ENCODE peak calls at places on chromosome 6, in eight cellular contexts. K, R, A, X, N, P, L and Z are unnamed samples.

GRCh38 chr6:57135885-57136284 is 36.2 kb upstream of the BAG2 start:
- DNase-seq in K (no peak), R (no peak), A (no peak), X (no peak), N (no peak), P (no peak), L (no peak), Z (no peak)

GRCh38 chr6:37761872-37762271 is 57.7 kb upstream of the ZFAND3 start:
- DNase-seq in K (no peak), R (no peak), A (no peak), X (no peak), N (no peak), P (no peak), L (no peak), Z (no peak)

GRCh38 chr6:142009647-142010046 is 123.1 kb upstream of the GJE1 start:
- DNase-seq in K (peak; percentile 60), R (no peak), A (no peak), X (peak; percentile 99), N (no peak), P (no peak), L (no peak), Z (peak; percentile 5)

GRCh38 chr6:40671338-40672050 is 84.3 kb upstream of the LRFN2 start:
- DNase-seq in K (no peak), R (no peak), A (no peak), X (no peak), N (no peak), P (no peak), L (no peak), Z (no peak)

GRCh38 chr6:83707829-83708545 is 914 bp downstream of the SNAP91 start:
- DNase-seq in K (peak; percentile 3), R (peak; percentile 13), A (no peak), X (no peak), N (no peak), P (peak; percentile 62), L (no peak), Z (no peak)

GRCh38 chr6:41682497-41682961 is 44.3 kb downstream of the MDFI start:
- DNase-seq in K (no peak), R (no peak), A (peak; percentile 61), X (no peak), N (no peak), P (no peak), L (peak; percentile 65), Z (no peak)

GRCh38 chr6:31393932-31394331 is 9.5 kb upstream of the MICA start:
- DNase-seq in K (no peak), R (no peak), A (peak; percentile 50), X (no peak), N (no peak), P (no peak), L (no peak), Z (no peak)

GRCh38 chr6:160058603-160059215 is 62.9 kb upstream of the SLC22A1 start:
- DNase-seq in K (no peak), R (no peak), A (no peak), X (no peak), N (no peak), P (no peak), L (no peak), Z (no peak)

GRCh38 chr6:90175627-90176538 is 120.8 kb downstream of the BACH2 start:
- DNase-seq in K (no peak), R (no peak), A (peak; percentile 81), X (no peak), N (no peak), P (no peak), L (no peak), Z (no peak)

GRCh38 chr6:122202576-122203137 is 196.8 kb upstream of the HSF2 start:
- DNase-seq in K (no peak), R (no peak), A (no peak), X (peak; percentile 2), N (no peak), P (no peak), L (no peak), Z (no peak)

GRCh38 chr6:167847936-167848335 is 21.2 kb downstream of the AFDN start:
- DNase-seq in K (no peak), R (no peak), A (no peak), X (no peak), N (no peak), P (no peak), L (no peak), Z (no peak)

GRCh38 chr6:125346143-125346925 is 44.6 kb upstream of the HDDC2 start:
- DNase-seq in K (no peak), R (no peak), A (no peak), X (no peak), N (no peak), P (no peak), L (peak; percentile 72), Z (peak; percentile 28)

GRCh38 chr6:118843685-118844390 is 50.1 kb upstream of the ASF1A start:
- DNase-seq in K (peak; percentile 27), R (no peak), A (peak; percentile 73), X (peak; percentile 19), N (no peak), P (no peak), L (no peak), Z (no peak)

GRCh38 chr6:21800948-21801438 is 207.4 kb downstream of the SOX4 start:
- DNase-seq in K (peak; percentile 62), R (no peak), A (no peak), X (peak; percentile 95), N (no peak), P (no peak), L (no peak), Z (no peak)

GRCh38 chr6:125063307-125063706 is 90.3 kb upstream of the TPD52L1 start:
- DNase-seq in K (no peak), R (no peak), A (no peak), X (no peak), N (no peak), P (no peak), L (no peak), Z (no peak)

GRCh38 chr6:65006788-65007187 is 700.2 kb downstream of the EYS start:
- DNase-seq in K (no peak), R (no peak), A (no peak), X (no peak), N (no peak), P (no peak), L (no peak), Z (no peak)

GRCh38 chr6:108946695-108947094 is 98.5 kb downstream of the ARMC2 start:
- DNase-seq in K (peak; percentile 72), R (no peak), A (no peak), X (no peak), N (peak; percentile 9), P (no peak), L (no peak), Z (no peak)

GRCh38 chr6:35776364-35777215 is at the start of gene CLPSL2:
- DNase-seq in K (peak; percentile 15), R (peak; percentile 20), A (peak; percentile 61), X (peak; percentile 30), N (no peak), P (peak; percentile 67), L (no peak), Z (no peak)

GRCh38 chr6:64415936-64416335 is 780.3 kb downstream of the PHF3 start:
- DNase-seq in K (peak; percentile 18), R (no peak), A (no peak), X (no peak), N (no peak), P (no peak), L (no peak), Z (no peak)

GRCh38 chr6:30898750-30899360 is 9.2 kb upstream of the GTF2H4 start:
- DNase-seq in K (no peak), R (no peak), A (no peak), X (no peak), N (no peak), P (peak; percentile 52), L (no peak), Z (no peak)

GRCh38 chr6:142947702-142948480 is 2.9 kb upstream of the HIVEP2 start:
- DNase-seq in K (no peak), R (no peak), A (no peak), X (no peak), N (no peak), P (no peak), L (no peak), Z (no peak)

GRCh38 chr6:2891768-2892170 is 11.3 kb downstream of the SERPINB9 start:
- DNase-seq in K (no peak), R (no peak), A (peak; percentile 78), X (no peak), N (no peak), P (no peak), L (no peak), Z (no peak)

GRCh38 chr6:133757330-133757729 is 131.6 kb upstream of the TCF21 start:
- DNase-seq in K (peak; percentile 62), R (no peak), A (no peak), X (no peak), N (no peak), P (no peak), L (no peak), Z (no peak)

GRCh38 chr6:132495604-132496079 is 17.3 kb downstream of the STX7 start:
- DNase-seq in K (no peak), R (no peak), A (no peak), X (no peak), N (no peak), P (no peak), L (no peak), Z (no peak)